ENCODE peak calls at places on chromosomes 16 and 17, in ten cellular contexts. One of them, this sample, is unnamed.

GRCh38 chr16:6016530-6017184 is 919.1 kb upstream of the EEF2KMT start:
- DNase-seq in uterus: no peak
- DNase-seq in neural progenitor cell: peak; percentile 90
- DNase-seq in CD8-positive, alpha-beta T cell: no peak
- DNase-seq in tibial artery: no peak
- DNase-seq in fibroblast of lung: peak; percentile 45
- DNase-seq in right lobe of liver: no peak
- DNase-seq in CD4-positive, alpha-beta memory T cell: no peak
- DNase-seq in GM23248: peak; percentile 38
- DNase-seq in hepatocyte: peak; percentile 81
- DNase-seq in this sample: no peak

GRCh38 chr17:4110152-4110551 is 32.7 kb downstream of the ZZEF1 start:
- DNase-seq in right lobe of liver: no peak
- DNase-seq in uterus: no peak
- DNase-seq in hepatocyte: no peak
- DNase-seq in CD8-positive, alpha-beta T cell: no peak
- DNase-seq in fibroblast of lung: peak; percentile 46
- DNase-seq in neural progenitor cell: no peak
- DNase-seq in CD4-positive, alpha-beta memory T cell: peak; percentile 26
- DNase-seq in tibial artery: no peak
- DNase-seq in GM23248: peak; percentile 66
- DNase-seq in this sample: no peak

GRCh38 chr16:70644763-70645597 is 1.4 kb upstream of the IL34 start:
- DNase-seq in CD4-positive, alpha-beta memory T cell: no peak
- DNase-seq in fibroblast of lung: no peak
- DNase-seq in neural progenitor cell: no peak
- DNase-seq in right lobe of liver: no peak
- DNase-seq in hepatocyte: no peak
- DNase-seq in CD8-positive, alpha-beta T cell: no peak
- DNase-seq in tibial artery: no peak
- DNase-seq in GM23248: no peak
- DNase-seq in uterus: no peak
- DNase-seq in this sample: no peak

GRCh38 chr17:75878174-75878998 is at the start of gene TRIM47:
- DNase-seq in CD8-positive, alpha-beta T cell: no peak
- DNase-seq in neural progenitor cell: peak; percentile 56
- DNase-seq in hepatocyte: peak; percentile 71
- DNase-seq in fibroblast of lung: peak; percentile 65
- DNase-seq in uterus: peak; percentile 81
- DNase-seq in tibial artery: peak; percentile 90
- DNase-seq in CD4-positive, alpha-beta memory T cell: no peak
- DNase-seq in right lobe of liver: peak; percentile 79
- DNase-seq in GM23248: peak; percentile 72
- DNase-seq in this sample: peak; percentile 77

GRCh38 chr16:56288019-56288418 is 96.7 kb downstream of the GNAO1 start:
- DNase-seq in hepatocyte: no peak
- DNase-seq in tibial artery: no peak
- DNase-seq in right lobe of liver: no peak
- DNase-seq in neural progenitor cell: no peak
- DNase-seq in fibroblast of lung: no peak
- DNase-seq in uterus: no peak
- DNase-seq in CD8-positive, alpha-beta T cell: no peak
- DNase-seq in CD4-positive, alpha-beta memory T cell: no peak
- DNase-seq in GM23248: no peak
- DNase-seq in this sample: no peak

GRCh38 chr16:73298562-73298961 is 250.6 kb upstream of the ZFHX3 start:
- DNase-seq in hepatocyte: peak; percentile 18
- DNase-seq in tibial artery: no peak
- DNase-seq in right lobe of liver: no peak
- DNase-seq in GM23248: peak; percentile 8
- DNase-seq in CD4-positive, alpha-beta memory T cell: no peak
- DNase-seq in uterus: no peak
- DNase-seq in CD8-positive, alpha-beta T cell: no peak
- DNase-seq in fibroblast of lung: peak; percentile 36
- DNase-seq in neural progenitor cell: peak; percentile 34
- DNase-seq in this sample: no peak

GRCh38 chr17:58618336-58618735 is 73.5 kb downstream of the TEX14 start:
- DNase-seq in neural progenitor cell: no peak
- DNase-seq in GM23248: no peak
- DNase-seq in tibial artery: no peak
- DNase-seq in uterus: no peak
- DNase-seq in hepatocyte: no peak
- DNase-seq in CD8-positive, alpha-beta T cell: no peak
- DNase-seq in CD4-positive, alpha-beta memory T cell: no peak
- DNase-seq in fibroblast of lung: no peak
- DNase-seq in right lobe of liver: no peak
- DNase-seq in this sample: no peak

GRCh38 chr17:54530398-54530797 is 370.3 kb upstream of the TOM1L1 start:
- DNase-seq in neural progenitor cell: no peak
- DNase-seq in CD8-positive, alpha-beta T cell: no peak
- DNase-seq in uterus: no peak
- DNase-seq in fibroblast of lung: no peak
- DNase-seq in GM23248: no peak
- DNase-seq in CD4-positive, alpha-beta memory T cell: no peak
- DNase-seq in tibial artery: no peak
- DNase-seq in hepatocyte: no peak
- DNase-seq in right lobe of liver: no peak
- DNase-seq in this sample: no peak

GRCh38 chr17:55433629-55434422 is 12.2 kb upstream of the MMD start:
- DNase-seq in right lobe of liver: no peak
- DNase-seq in CD4-positive, alpha-beta memory T cell: no peak
- DNase-seq in fibroblast of lung: peak; percentile 87
- DNase-seq in hepatocyte: peak; percentile 67
- DNase-seq in uterus: no peak
- DNase-seq in CD8-positive, alpha-beta T cell: no peak
- DNase-seq in tibial artery: no peak
- DNase-seq in neural progenitor cell: no peak
- DNase-seq in GM23248: peak; percentile 93
- DNase-seq in this sample: peak; percentile 85

GRCh38 chr16:83994703-83995102 is 26.7 kb downstream of the NECAB2 start:
- DNase-seq in CD8-positive, alpha-beta T cell: no peak
- DNase-seq in neural progenitor cell: peak; percentile 24
- DNase-seq in tibial artery: no peak
- DNase-seq in right lobe of liver: no peak
- DNase-seq in uterus: no peak
- DNase-seq in fibroblast of lung: no peak
- DNase-seq in CD4-positive, alpha-beta memory T cell: no peak
- DNase-seq in hepatocyte: no peak
- DNase-seq in GM23248: peak; percentile 36
- DNase-seq in this sample: no peak

DNA sequence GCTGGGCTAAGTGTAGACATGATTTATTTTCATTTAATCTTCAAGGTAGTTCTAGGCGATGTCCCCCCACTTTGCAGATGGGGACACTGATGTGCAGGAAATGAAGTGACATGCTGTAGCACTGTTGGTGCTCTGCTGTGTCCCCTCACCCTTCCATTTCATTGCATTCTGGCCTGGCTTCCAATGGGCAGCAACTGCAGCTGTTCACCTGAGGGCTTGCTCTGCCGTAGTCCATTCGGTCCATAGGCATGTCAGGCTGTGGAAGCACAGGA is 124.0 kb downstream of the PRKCB start:
- DNase-seq in right lobe of liver: no peak
- DNase-seq in neural progenitor cell: no peak
- DNase-seq in GM23248: no peak
- DNase-seq in hepatocyte: no peak
- DNase-seq in uterus: no peak
- DNase-seq in CD4-positive, alpha-beta memory T cell: no peak
- DNase-seq in CD8-positive, alpha-beta T cell: no peak
- DNase-seq in fibroblast of lung: no peak
- DNase-seq in tibial artery: no peak
- DNase-seq in this sample: no peak
- H3K4me3 ChIP-seq in right lobe of liver: no peak overlapping the region
- H3K4me3 ChIP-seq in neural progenitor cell: no peak overlapping the region
- H3K4me3 ChIP-seq in GM23248: no peak overlapping the region
- H3K4me3 ChIP-seq in hepatocyte: no peak overlapping the region
- H3K4me3 ChIP-seq in uterus: no peak overlapping the region
- H3K4me3 ChIP-seq in CD4-positive, alpha-beta memory T cell: no peak overlapping the region
- H3K4me3 ChIP-seq in CD8-positive, alpha-beta T cell: no peak overlapping the region
- H3K4me3 ChIP-seq in fibroblast of lung: no peak overlapping the region
- H3K4me3 ChIP-seq in tibial artery: no peak overlapping the region
- H3K4me3 ChIP-seq in this sample: no peak overlapping the region

GRCh38 chr16:3413730-3414379 is 12.8 kb downstream of the ZNF174 start:
- DNase-seq in CD4-positive, alpha-beta memory T cell: no peak
- DNase-seq in CD8-positive, alpha-beta T cell: no peak
- DNase-seq in hepatocyte: no peak
- DNase-seq in tibial artery: no peak
- DNase-seq in fibroblast of lung: peak; percentile 3
- DNase-seq in uterus: no peak
- DNase-seq in right lobe of liver: no peak
- DNase-seq in neural progenitor cell: no peak
- DNase-seq in GM23248: no peak
- DNase-seq in this sample: no peak
- H3K9me3 ChIP-seq in CD4-positive, alpha-beta memory T cell: peaks cover 33% of the 10 kb centered on the region
- H3K9me3 ChIP-seq in CD8-positive, alpha-beta T cell: peaks cover 26% of the 10 kb centered on the region
- H3K9me3 ChIP-seq in hepatocyte: peaks cover 23% of the 10 kb centered on the region
- H3K9me3 ChIP-seq in tibial artery: peaks cover 34% of the 10 kb centered on the region
- H3K9me3 ChIP-seq in fibroblast of lung: peaks cover under 1% of the 10 kb centered on the region
- H3K9me3 ChIP-seq in uterus: peaks cover 56% of the 10 kb centered on the region
- H3K9me3 ChIP-seq in right lobe of liver: peaks cover 10% of the 10 kb centered on the region
- H3K9me3 ChIP-seq in neural progenitor cell: peaks cover 29% of the 10 kb centered on the region
- H3K9me3 ChIP-seq in GM23248: no peaks in the 10 kb centered on the region
- H3K9me3 ChIP-seq in this sample: peaks cover 53% of the 10 kb centered on the region

DNA sequence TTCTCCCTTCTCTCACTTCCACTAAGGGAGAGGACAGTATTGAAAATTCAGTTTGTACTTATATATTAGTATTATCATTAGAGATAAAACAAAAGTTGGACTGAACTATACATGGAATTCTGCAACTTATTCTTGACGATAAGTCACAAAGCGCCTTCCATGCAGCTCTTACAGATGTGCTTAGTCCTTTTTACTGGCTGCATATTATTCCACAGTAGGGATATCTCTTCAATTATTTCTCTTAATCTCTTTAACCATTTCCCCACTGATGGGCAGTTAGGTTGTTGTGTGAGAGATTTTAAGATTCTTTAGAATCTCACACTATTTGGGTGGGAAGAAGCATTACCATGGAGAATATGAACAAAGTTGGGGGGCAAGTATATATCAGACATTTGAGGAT is 32.0 kb downstream of the PMFBP1 start:
- DNase-seq in right lobe of liver: no peak
- DNase-seq in tibial artery: no peak
- DNase-seq in CD8-positive, alpha-beta T cell: no peak
- DNase-seq in GM23248: no peak
- DNase-seq in hepatocyte: no peak
- DNase-seq in CD4-positive, alpha-beta memory T cell: no peak
- DNase-seq in neural progenitor cell: no peak
- DNase-seq in fibroblast of lung: no peak
- DNase-seq in uterus: no peak
- DNase-seq in this sample: no peak
- H3K27me3 ChIP-seq in right lobe of liver: no peaks in the 10 kb centered on the region
- H3K27me3 ChIP-seq in tibial artery: no peaks in the 10 kb centered on the region
- H3K27me3 ChIP-seq in CD8-positive, alpha-beta T cell: no peaks in the 10 kb centered on the region
- H3K27me3 ChIP-seq in GM23248: no peaks in the 10 kb centered on the region
- H3K27me3 ChIP-seq in hepatocyte: no peaks in the 10 kb centered on the region
- H3K27me3 ChIP-seq in CD4-positive, alpha-beta memory T cell: no peaks in the 10 kb centered on the region
- H3K27me3 ChIP-seq in neural progenitor cell: no peaks in the 10 kb centered on the region
- H3K27me3 ChIP-seq in fibroblast of lung: no peaks in the 10 kb centered on the region
- H3K27me3 ChIP-seq in uterus: no peaks in the 10 kb centered on the region
- H3K27me3 ChIP-seq in this sample: no peaks in the 10 kb centered on the region

GRCh38 chr16:882256-882655 is 81.7 kb upstream of the GNG13 start:
- DNase-seq in CD8-positive, alpha-beta T cell: no peak
- DNase-seq in CD4-positive, alpha-beta memory T cell: no peak
- DNase-seq in GM23248: no peak
- DNase-seq in hepatocyte: no peak
- DNase-seq in uterus: no peak
- DNase-seq in neural progenitor cell: no peak
- DNase-seq in right lobe of liver: peak; percentile 24
- DNase-seq in tibial artery: no peak
- DNase-seq in fibroblast of lung: no peak
- DNase-seq in this sample: no peak
- H3K4me3 ChIP-seq in CD8-positive, alpha-beta T cell: no peak overlapping the region
- H3K4me3 ChIP-seq in CD4-positive, alpha-beta memory T cell: no peak overlapping the region
- H3K4me3 ChIP-seq in GM23248: no peak overlapping the region
- H3K4me3 ChIP-seq in hepatocyte: no peak overlapping the region
- H3K4me3 ChIP-seq in uterus: no peak overlapping the region
- H3K4me3 ChIP-seq in neural progenitor cell: no peak overlapping the region
- H3K4me3 ChIP-seq in right lobe of liver: no peak overlapping the region
- H3K4me3 ChIP-seq in tibial artery: no peak overlapping the region
- H3K4me3 ChIP-seq in fibroblast of lung: no peak overlapping the region
- H3K4me3 ChIP-seq in this sample: no peak overlapping the region

DNA sequence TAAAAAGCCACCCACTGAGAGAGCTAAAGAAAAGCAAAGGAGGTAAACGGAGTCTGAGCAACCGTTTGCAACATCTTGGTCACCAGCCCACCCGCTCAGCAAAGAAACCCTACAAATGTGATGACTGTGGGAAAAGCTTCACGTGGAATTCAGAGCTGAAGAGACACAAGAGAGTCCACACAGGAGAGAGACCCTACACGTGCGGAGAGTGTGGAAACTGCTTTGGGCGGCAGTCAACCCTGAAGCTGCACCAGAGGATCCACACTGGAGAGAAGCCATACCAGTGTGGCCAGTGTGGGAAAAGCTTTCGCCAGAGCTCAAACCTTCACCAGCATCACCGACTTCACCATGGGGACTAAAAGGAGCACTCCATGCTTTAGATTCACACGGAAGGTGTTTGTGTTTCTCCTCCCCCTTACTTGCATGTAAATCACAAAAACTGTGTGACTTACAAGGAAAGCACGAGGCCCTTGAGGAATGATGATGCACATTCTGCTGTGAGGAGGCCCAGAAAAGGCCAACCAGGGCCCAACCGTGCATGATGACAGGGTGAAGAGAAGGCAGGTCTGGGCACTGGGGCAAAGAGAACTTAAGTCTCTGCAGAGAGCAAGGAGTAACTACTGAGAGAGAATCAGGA is 7.7 kb downstream of the ZNF174 start:
- DNase-seq in GM23248: no peak
- DNase-seq in tibial artery: no peak
- DNase-seq in CD4-positive, alpha-beta memory T cell: no peak
- DNase-seq in neural progenitor cell: no peak
- DNase-seq in right lobe of liver: no peak
- DNase-seq in CD8-positive, alpha-beta T cell: no peak
- DNase-seq in uterus: no peak
- DNase-seq in fibroblast of lung: no peak
- DNase-seq in hepatocyte: no peak
- DNase-seq in this sample: no peak
- H3K9me3 ChIP-seq in GM23248: no peaks in the 10 kb centered on the region
- H3K9me3 ChIP-seq in tibial artery: peaks cover 42% of the 10 kb centered on the region
- H3K9me3 ChIP-seq in CD4-positive, alpha-beta memory T cell: peaks cover 58% of the 10 kb centered on the region
- H3K9me3 ChIP-seq in neural progenitor cell: peaks cover 48% of the 10 kb centered on the region
- H3K9me3 ChIP-seq in right lobe of liver: peaks cover 41% of the 10 kb centered on the region
- H3K9me3 ChIP-seq in CD8-positive, alpha-beta T cell: peaks cover 48% of the 10 kb centered on the region
- H3K9me3 ChIP-seq in uterus: peaks cover 75% of the 10 kb centered on the region
- H3K9me3 ChIP-seq in fibroblast of lung: peaks cover 9% of the 10 kb centered on the region
- H3K9me3 ChIP-seq in hepatocyte: peaks cover 60% of the 10 kb centered on the region
- H3K9me3 ChIP-seq in this sample: peaks cover 85% of the 10 kb centered on the region

GRCh38 chr16:31696968-31697743 is 169.5 kb downstream of the AHSP start:
- DNase-seq in CD8-positive, alpha-beta T cell: no peak
- DNase-seq in fibroblast of lung: peak; percentile 38
- DNase-seq in GM23248: peak; percentile 77
- DNase-seq in tibial artery: no peak
- DNase-seq in hepatocyte: peak; percentile 48
- DNase-seq in CD4-positive, alpha-beta memory T cell: no peak
- DNase-seq in uterus: no peak
- DNase-seq in right lobe of liver: no peak
- DNase-seq in neural progenitor cell: peak; percentile 27
- DNase-seq in this sample: no peak
- H3K27me3 ChIP-seq in CD8-positive, alpha-beta T cell: no peaks in the 10 kb centered on the region
- H3K27me3 ChIP-seq in fibroblast of lung: no peaks in the 10 kb centered on the region
- H3K27me3 ChIP-seq in GM23248: peaks cover 5% of the 10 kb centered on the region
- H3K27me3 ChIP-seq in tibial artery: no peaks in the 10 kb centered on the region
- H3K27me3 ChIP-seq in hepatocyte: no peaks in the 10 kb centered on the region
- H3K27me3 ChIP-seq in CD4-positive, alpha-beta memory T cell: no peaks in the 10 kb centered on the region
- H3K27me3 ChIP-seq in uterus: no peaks in the 10 kb centered on the region
- H3K27me3 ChIP-seq in right lobe of liver: no peaks in the 10 kb centered on the region
- H3K27me3 ChIP-seq in neural progenitor cell: peaks cover 6% of the 10 kb centered on the region
- H3K27me3 ChIP-seq in this sample: no peaks in the 10 kb centered on the region

This sample was measured in MG63.